ENCODE peak calls at places on chromosome 18, in seven cellular contexts. Y is HFFc6, M is NCI-H345, Q is tibial artery, O is T-helper 1 cell, P is NCI-H2081, X is T-cell. I is an unnamed sample.

GRCh38 chr18:11689031-11689971 is at the start of gene GNAL:
- DNase-seq in P (peak; percentile 68), O (peak; percentile 8), Q (peak; percentile 88), M (peak; percentile 67), X (peak; percentile 25), Y (peak; percentile 70), I (peak; percentile 86)

GRCh38 chr18:48868468-48869466 is 82.0 kb downstream of the SMAD7 start:
- DNase-seq in P (no peak), O (no peak), X (peak; percentile 23), Y (no peak), Q (no peak), M (no peak), I (no peak)

GRCh38 chr18:69161383-69162028 is 239.2 kb upstream of the DOK6 start:
- DNase-seq in O (no peak), X (no peak), P (no peak), Y (no peak), M (no peak), Q (no peak), I (no peak)

GRCh38 chr18:55422456-55423185 is 165.4 kb downstream of the TCF4 start:
- DNase-seq in P (peak; percentile 72), M (no peak), Q (peak; percentile 67), O (no peak), Y (peak; percentile 54), X (no peak), I (peak; percentile 89)

GRCh38 chr18:43442571-43442970 is 165.3 kb upstream of the SYT4 start:
- DNase-seq in Q (no peak), M (no peak), X (no peak), P (no peak), Y (no peak), O (no peak), I (no peak)

GRCh38 chr18:44238449-44238848 is 442.2 kb upstream of the SETBP1 start:
- DNase-seq in O (no peak), X (no peak), Q (no peak), P (no peak), Y (no peak), M (no peak), I (no peak)

GRCh38 chr18:49023938-49024341 is 73.2 kb upstream of the SMAD7 start:
- DNase-seq in O (no peak), M (no peak), X (no peak), Y (no peak), P (no peak), Q (peak; percentile 58), I (no peak)

GRCh38 chr18:61589053-61589723 is 256.0 kb downstream of the CDH20 start:
- DNase-seq in M (no peak), Y (no peak), X (no peak), O (no peak), P (no peak), Q (no peak), I (no peak)

GRCh38 chr18:3692691-3693090 is 242.7 kb downstream of the TGIF1 start:
- DNase-seq in Y (no peak), M (no peak), O (no peak), Q (no peak), X (no peak), P (no peak), I (no peak)

GRCh38 chr18:79875931-79876461 is 75.5 kb downstream of the SLC66A2 start:
- DNase-seq in Y (no peak), O (no peak), M (no peak), Q (no peak), X (no peak), P (no peak), I (no peak)

GRCh38 chr18:36831139-36831538 is 2.2 kb downstream of the KIAA1328 start:
- DNase-seq in X (no peak), Q (no peak), O (no peak), M (no peak), P (no peak), Y (peak; percentile 46), I (peak; percentile 6)

GRCh38 chr18:7941533-7941932 is 374.4 kb downstream of the PTPRM start:
- DNase-seq in Q (no peak), Y (no peak), O (no peak), M (peak; percentile 90), P (peak; percentile 97), X (no peak), I (peak; percentile 66)

GRCh38 chr18:6724331-6724730 is 5.2 kb upstream of the ARHGAP28 start:
- DNase-seq in Q (no peak), X (no peak), M (no peak), O (no peak), Y (no peak), P (no peak), I (no peak)

GRCh38 chr18:79682896-79683625 is 3.5 kb downstream of the CTDP1 start:
- DNase-seq in P (no peak), X (peak; percentile 33), Q (peak; percentile 45), O (no peak), Y (no peak), M (no peak), I (no peak)

GRCh38 chr18:9594782-9595181 is 19.6 kb downstream of the PPP4R1 start:
- DNase-seq in X (no peak), M (no peak), Y (peak; percentile 9), Q (no peak), O (no peak), P (no peak), I (no peak)

I was measured in dermis blood vessel endothelial cell.